ENCODE peak calls at places on chromosome 6, in eight cellular contexts. One of them, this sample, is unnamed.

GRCh38 chr6:50271817-50272216 is 222.1 kb upstream of the DEFB112 start:
- DNase-seq in ovary: no peak
- DNase-seq in suprapubic skin: no peak
- DNase-seq in A549: no peak
- DNase-seq in Peyer's patch: no peak
- DNase-seq in sigmoid colon: no peak
- DNase-seq in IMR-90: no peak
- DNase-seq in thyroid gland: no peak
- DNase-seq in this sample: no peak

GRCh38 chr6:120230008-120230407 is 880.4 kb upstream of the MAN1A1 start:
- DNase-seq in ovary: no peak
- DNase-seq in suprapubic skin: no peak
- DNase-seq in A549: no peak
- DNase-seq in Peyer's patch: no peak
- DNase-seq in sigmoid colon: no peak
- DNase-seq in IMR-90: no peak
- DNase-seq in thyroid gland: no peak
- DNase-seq in this sample: no peak

GRCh38 chr6:108116424-108116780 is 41.9 kb upstream of the OSTM1 start:
- DNase-seq in ovary: no peak
- DNase-seq in suprapubic skin: no peak
- DNase-seq in A549: no peak
- DNase-seq in Peyer's patch: no peak
- DNase-seq in sigmoid colon: no peak
- DNase-seq in IMR-90: no peak
- DNase-seq in thyroid gland: no peak
- DNase-seq in this sample: no peak

GRCh38 chr6:33856655-33857054 is 52.9 kb upstream of the MLN start:
- DNase-seq in ovary: no peak
- DNase-seq in suprapubic skin: no peak
- DNase-seq in A549: no peak
- DNase-seq in Peyer's patch: peak; percentile 68
- DNase-seq in sigmoid colon: no peak
- DNase-seq in IMR-90: no peak
- DNase-seq in thyroid gland: no peak
- DNase-seq in this sample: no peak

GRCh38 chr6:105790635-105791034 is 295.5 kb upstream of the PRDM1 start:
- DNase-seq in ovary: no peak
- DNase-seq in suprapubic skin: no peak
- DNase-seq in A549: no peak
- DNase-seq in Peyer's patch: no peak
- DNase-seq in sigmoid colon: no peak
- DNase-seq in IMR-90: no peak
- DNase-seq in thyroid gland: no peak
- DNase-seq in this sample: no peak

GRCh38 chr6:9332241-9332640 is 896.9 kb upstream of the SLC35B3 start:
- DNase-seq in ovary: no peak
- DNase-seq in suprapubic skin: no peak
- DNase-seq in A549: no peak
- DNase-seq in Peyer's patch: no peak
- DNase-seq in sigmoid colon: no peak
- DNase-seq in IMR-90: no peak
- DNase-seq in thyroid gland: no peak
- DNase-seq in this sample: no peak

GRCh38 chr6:155693573-155694428 is 238.2 kb upstream of the NOX3 start:
- DNase-seq in ovary: no peak
- DNase-seq in suprapubic skin: no peak
- DNase-seq in A549: no peak
- DNase-seq in Peyer's patch: peak; percentile 47
- DNase-seq in sigmoid colon: no peak
- DNase-seq in IMR-90: no peak
- DNase-seq in thyroid gland: no peak
- DNase-seq in this sample: no peak

GRCh38 chr6:92892626-92893025 is 526.7 kb downstream of the EPHA7 start:
- DNase-seq in ovary: no peak
- DNase-seq in suprapubic skin: no peak
- DNase-seq in A549: no peak
- DNase-seq in Peyer's patch: no peak
- DNase-seq in sigmoid colon: no peak
- DNase-seq in IMR-90: no peak
- DNase-seq in thyroid gland: no peak
- DNase-seq in this sample: no peak

GRCh38 chr6:16544006-16544405 is 217.3 kb downstream of the ATXN1 start:
- DNase-seq in ovary: no peak
- DNase-seq in suprapubic skin: no peak
- DNase-seq in A549: no peak
- DNase-seq in Peyer's patch: no peak
- DNase-seq in sigmoid colon: no peak
- DNase-seq in IMR-90: peak; percentile 25
- DNase-seq in thyroid gland: peak; percentile 87
- DNase-seq in this sample: no peak

GRCh38 chr6:158856261-158856660 is 37.1 kb upstream of the EZR start:
- DNase-seq in ovary: no peak
- DNase-seq in suprapubic skin: no peak
- DNase-seq in A549: no peak
- DNase-seq in Peyer's patch: no peak
- DNase-seq in sigmoid colon: no peak
- DNase-seq in IMR-90: no peak
- DNase-seq in thyroid gland: no peak
- DNase-seq in this sample: no peak

GRCh38 chr6:154969796-154970195 is 25.3 kb upstream of the TIAM2 start:
- DNase-seq in ovary: no peak
- DNase-seq in suprapubic skin: no peak
- DNase-seq in A549: no peak
- DNase-seq in Peyer's patch: no peak
- DNase-seq in sigmoid colon: no peak
- DNase-seq in IMR-90: no peak
- DNase-seq in thyroid gland: no peak
- DNase-seq in this sample: no peak

GRCh38 chr6:49541936-49542335 is 8.5 kb upstream of the C6orf141 start:
- DNase-seq in ovary: no peak
- DNase-seq in suprapubic skin: no peak
- DNase-seq in A549: no peak
- DNase-seq in Peyer's patch: no peak
- DNase-seq in sigmoid colon: no peak
- DNase-seq in IMR-90: no peak
- DNase-seq in thyroid gland: no peak
- DNase-seq in this sample: no peak

DNA sequence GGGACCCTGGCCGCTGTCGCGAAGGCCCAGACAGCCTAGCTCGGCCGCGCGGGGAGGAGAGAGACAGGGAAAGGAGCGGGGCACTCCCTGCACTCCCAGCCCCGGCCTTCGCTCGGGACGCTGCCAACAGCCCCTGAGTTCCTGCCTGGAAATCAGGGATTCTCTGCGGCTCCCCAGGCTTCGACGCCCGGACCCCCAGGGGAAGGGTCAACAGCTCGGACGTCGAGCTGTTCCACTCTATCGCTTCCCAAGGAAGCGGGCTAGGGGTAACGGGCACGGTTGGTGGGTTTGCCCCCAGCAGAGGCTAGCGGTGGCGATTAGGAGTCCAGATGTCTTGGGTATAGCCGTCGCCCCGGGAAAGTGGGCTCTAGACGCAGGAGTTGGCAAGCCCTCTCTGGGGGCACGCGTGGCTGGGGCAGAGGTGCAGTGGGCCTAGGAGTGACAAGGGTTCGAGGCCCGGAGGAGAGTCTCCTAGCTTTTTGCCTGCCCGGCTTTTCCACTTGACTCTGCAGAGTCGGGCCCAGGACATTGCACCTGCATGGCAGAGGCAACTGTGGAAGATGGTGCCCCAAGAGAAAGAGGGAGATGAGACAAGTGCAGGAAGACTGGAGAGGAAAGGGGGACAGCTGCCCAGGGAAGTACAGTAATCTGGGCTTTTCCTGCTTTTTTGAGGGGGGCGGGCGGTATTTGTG is 8.3 kb downstream of the POU3F2 start:
- DNase-seq in ovary: no peak
- DNase-seq in suprapubic skin: no peak
- DNase-seq in A549: no peak
- DNase-seq in Peyer's patch: no peak
- DNase-seq in sigmoid colon: peak; percentile 60
- DNase-seq in IMR-90: no peak
- DNase-seq in thyroid gland: no peak
- DNase-seq in this sample: no peak
- TF ChIP-seq CTCF in ovary: no peak
- TF ChIP-seq CTCF in suprapubic skin: no peak
- TF ChIP-seq CTCF in A549: no peak
- TF ChIP-seq CTCF in Peyer's patch: no peak
- TF ChIP-seq CTCF in sigmoid colon: no peak
- TF ChIP-seq CTCF in IMR-90: no peak
- TF ChIP-seq CTCF in thyroid gland: no peak
- TF ChIP-seq CTCF in this sample: no peak

DNA sequence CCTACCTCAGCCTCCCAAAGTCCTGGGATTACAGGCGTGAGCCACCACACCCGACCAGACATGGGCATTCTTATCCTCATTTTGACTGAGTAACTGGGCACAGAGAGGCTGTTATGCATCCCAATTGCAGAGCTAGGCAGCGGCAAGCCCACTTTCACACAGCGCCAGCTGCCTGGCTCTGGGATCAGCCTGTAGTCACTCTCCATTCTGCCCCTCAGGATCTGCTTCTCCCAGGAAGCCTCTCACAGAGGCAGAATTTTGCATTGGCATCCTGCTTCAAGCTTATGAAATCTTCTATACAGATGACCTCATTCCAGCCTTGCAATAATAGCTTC is 37.0 kb upstream of the IER3 start:
- DNase-seq in ovary: peak; percentile 53
- DNase-seq in suprapubic skin: no peak
- DNase-seq in A549: no peak
- DNase-seq in Peyer's patch: no peak
- DNase-seq in sigmoid colon: no peak
- DNase-seq in IMR-90: no peak
- DNase-seq in thyroid gland: no peak
- DNase-seq in this sample: no peak
- H3K4me3 ChIP-seq in ovary: no peak overlapping the region
- H3K4me3 ChIP-seq in suprapubic skin: no peak overlapping the region
- H3K4me3 ChIP-seq in A549: no peak overlapping the region
- H3K4me3 ChIP-seq in Peyer's patch: no peak overlapping the region
- H3K4me3 ChIP-seq in sigmoid colon: no peak overlapping the region
- H3K4me3 ChIP-seq in IMR-90: no peak overlapping the region
- H3K4me3 ChIP-seq in thyroid gland: no peak overlapping the region
- H3K4me3 ChIP-seq in this sample: no peak overlapping the region

DNA sequence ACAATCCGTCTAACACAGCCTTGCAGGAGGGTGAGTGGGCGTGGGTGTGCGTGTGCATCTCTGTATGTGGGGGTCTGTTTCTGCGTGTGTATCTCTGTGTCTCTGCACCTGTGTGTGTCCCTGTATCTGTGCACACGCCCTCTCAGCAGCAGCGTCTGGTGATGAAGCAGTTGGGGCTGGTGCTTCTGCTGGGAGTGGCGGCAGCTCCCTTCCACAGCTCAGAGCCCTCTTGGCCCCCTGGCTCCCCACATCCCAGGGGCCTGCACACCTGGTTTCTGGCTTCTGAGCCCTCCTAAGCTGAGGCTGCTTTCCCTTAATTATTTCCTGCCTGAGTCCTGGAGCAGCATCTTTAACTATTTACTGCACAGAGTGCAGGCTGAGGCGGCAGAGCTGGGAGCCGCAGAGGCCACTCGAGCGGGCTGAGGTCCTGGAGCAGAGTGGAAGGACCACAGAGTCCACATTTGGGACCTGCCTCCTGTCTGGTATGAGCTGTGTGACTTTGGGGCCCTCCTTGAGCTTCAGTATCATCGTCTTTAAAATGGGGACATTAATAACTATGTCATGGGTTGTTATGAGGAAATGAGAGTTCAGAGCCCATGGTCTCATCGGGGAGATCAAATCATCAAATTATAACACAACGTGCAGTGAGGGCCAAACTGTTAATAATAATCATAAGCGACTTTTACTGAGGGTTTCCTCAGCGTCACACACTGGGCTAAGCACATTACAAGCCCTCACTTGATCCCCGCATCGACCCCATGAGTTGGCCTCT is 49.7 kb upstream of the CCDC167 start:
- DNase-seq in ovary: no peak
- DNase-seq in suprapubic skin: no peak
- DNase-seq in A549: no peak
- DNase-seq in Peyer's patch: no peak
- DNase-seq in sigmoid colon: no peak
- DNase-seq in IMR-90: no peak
- DNase-seq in thyroid gland: no peak
- DNase-seq in this sample: no peak
- TF ChIP-seq POLR2A in ovary: no peak
- TF ChIP-seq POLR2A in suprapubic skin: no peak
- TF ChIP-seq POLR2A in A549: no peak
- TF ChIP-seq POLR2A in Peyer's patch: no peak
- TF ChIP-seq POLR2A in sigmoid colon: no peak
- TF ChIP-seq POLR2A in IMR-90: no peak
- TF ChIP-seq POLR2A in thyroid gland: no peak
- TF ChIP-seq POLR2A in this sample: no peak

DNA sequence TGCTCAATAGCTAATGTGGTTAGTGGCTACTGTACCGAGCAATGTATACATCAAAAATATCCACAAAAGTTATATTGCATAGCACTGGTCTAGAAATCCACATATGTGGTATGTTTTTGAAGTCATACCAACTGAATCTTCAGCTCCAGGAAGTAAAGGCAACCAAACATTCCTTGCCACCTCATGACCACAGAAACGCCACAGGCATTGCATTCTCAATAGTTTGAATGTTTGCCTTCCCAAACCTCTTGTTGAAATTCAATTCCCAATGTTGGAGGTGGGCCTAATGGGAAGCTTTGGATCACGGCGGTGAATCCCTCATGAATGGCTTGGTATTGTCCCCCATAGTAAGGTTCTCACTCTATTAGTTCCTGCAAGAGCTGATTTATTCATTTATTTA is 18.2 kb upstream of the ZNF391 start:
- DNase-seq in ovary: no peak
- DNase-seq in suprapubic skin: no peak
- DNase-seq in A549: no peak
- DNase-seq in Peyer's patch: no peak
- DNase-seq in sigmoid colon: no peak
- DNase-seq in IMR-90: no peak
- DNase-seq in thyroid gland: no peak
- DNase-seq in this sample: no peak
- TF ChIP-seq CTCF in ovary: no peak
- TF ChIP-seq CTCF in suprapubic skin: no peak
- TF ChIP-seq CTCF in A549: no peak
- TF ChIP-seq CTCF in Peyer's patch: no peak
- TF ChIP-seq CTCF in sigmoid colon: no peak
- TF ChIP-seq CTCF in IMR-90: no peak
- TF ChIP-seq CTCF in thyroid gland: no peak
- TF ChIP-seq CTCF in this sample: no peak

DNA sequence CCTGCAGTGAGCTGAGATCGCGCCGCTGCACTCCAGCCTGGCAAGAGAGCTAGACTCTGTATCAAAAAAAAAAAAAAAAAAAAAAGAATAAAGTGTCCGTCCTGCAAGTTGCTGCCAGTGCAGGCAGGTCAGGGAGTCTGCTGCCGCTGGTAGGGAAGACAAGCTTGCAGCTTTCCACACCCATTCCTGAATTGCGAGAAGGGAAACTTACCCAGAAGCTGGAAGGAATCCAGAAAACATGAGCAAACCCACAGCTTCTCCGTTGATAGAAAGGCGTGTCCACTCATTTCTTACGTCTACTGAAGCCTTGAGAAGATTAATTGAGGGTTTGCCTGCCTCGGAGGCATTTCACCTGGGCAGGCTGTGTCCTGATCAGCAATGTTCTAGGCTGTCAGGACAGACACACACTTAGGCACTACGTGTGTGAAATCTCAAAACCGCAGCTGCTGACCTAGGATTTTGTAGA is 61.6 kb upstream of the DSP start:
- DNase-seq in ovary: no peak
- DNase-seq in suprapubic skin: no peak
- DNase-seq in A549: peak; percentile 51
- DNase-seq in Peyer's patch: peak; percentile 71
- DNase-seq in sigmoid colon: no peak
- DNase-seq in IMR-90: peak; percentile 55
- DNase-seq in thyroid gland: peak; percentile 54
- DNase-seq in this sample: no peak
- H3K4me3 ChIP-seq in ovary: no peak overlapping the region
- H3K4me3 ChIP-seq in suprapubic skin: peak overlapping the region; percentile 18
- H3K4me3 ChIP-seq in A549: no peak overlapping the region
- H3K4me3 ChIP-seq in Peyer's patch: no peak overlapping the region
- H3K4me3 ChIP-seq in sigmoid colon: no peak overlapping the region
- H3K4me3 ChIP-seq in IMR-90: no peak overlapping the region
- H3K4me3 ChIP-seq in thyroid gland: no peak overlapping the region
- H3K4me3 ChIP-seq in this sample: no peak overlapping the region